ENCODE peak calls at places on chromosomes 12 and 14, in ten cellular contexts. X is nephron progenitor cell; S is fibroblast of mammary gland; G is left cardiac atrium; W is NCI-H510A treated with DMSO at 0.1 percent for 48 hours; O is SW480; I is HFFc6; H is activated T-cell treated with anti-CD3 and anti-CD28 coated beads, Interleukin-2, amount 50 U/mL, for 4 hours; V is choroid plexus epithelial cell; C is T-cell. U is an unnamed sample.

GRCh38 chr12:75438052-75438754 is 42.4 kb upstream of the GLIPR1 start:
- DNase-seq in O (no peak), I (no peak), X (no peak), W (no peak), C (no peak), H (no peak), G (no peak), S (no peak), V (peak), U (no peak)

GRCh38 chr12:90504806-90505205 is 450.2 kb downstream of the CCER1 start:
- DNase-seq in V (no peak), X (no peak), W (no peak), I (no peak), C (no peak), O (no peak), S (no peak), G (no peak), H (no peak), U (no peak)

GRCh38 chr14:72186461-72187035 is 254.3 kb downstream of the RGS6 start:
- DNase-seq in W (no peak), I (no peak), S (no peak), O (no peak), H (no peak), G (no peak), C (no peak), V (no peak), X (no peak), U (no peak)

GRCh38 chr12:4910502-4911315 is 1.0 kb downstream of the KCNA1 start:
- DNase-seq in I (no peak), H (no peak), X (peak), V (no peak), W (no peak), G (no peak), C (peak), S (no peak), O (no peak), U (no peak)

GRCh38 chr12:71335668-71336257 is 103.8 kb upstream of the LGR5 start:
- DNase-seq in X (no peak), G (no peak), H (no peak), W (no peak), V (no peak), I (no peak), S (peak), C (no peak), O (no peak), U (no peak)

GRCh38 chr12:46406352-46407027 is 33.9 kb upstream of the SLC38A2 start:
- DNase-seq in V (peak), I (no peak), X (no peak), C (no peak), G (no peak), W (no peak), O (no peak), H (no peak), S (no peak), U (no peak)

GRCh38 chr14:50839048-50839447 is 8.1 kb upstream of the NIN start:
- DNase-seq in G (no peak), V (no peak), S (no peak), O (peak), X (no peak), H (no peak), I (no peak), C (no peak), W (no peak), U (no peak)

GRCh38 chr12:49946497-49946896 is 4.0 kb upstream of the AQP2 start:
- DNase-seq in G (no peak), H (no peak), C (no peak), O (no peak), W (no peak), V (no peak), I (no peak), S (no peak), X (no peak), U (no peak)

GRCh38 chr14:58517592-58517991 is 90.1 kb downstream of the KIAA0586 start:
- DNase-seq in I (no peak), V (no peak), X (no peak), G (no peak), O (no peak), S (no peak), H (no peak), C (no peak), W (no peak), U (no peak)

GRCh38 chr14:94612174-94612573 is at the start of gene SERPINA3:
- DNase-seq in G (no peak), W (no peak), O (no peak), H (no peak), C (no peak), I (no peak), S (peak), V (peak), X (no peak), U (no peak)

GRCh38 chr12:65868133-65868705 is 43.9 kb downstream of the HMGA2 start:
- DNase-seq in C (no peak), O (no peak), X (no peak), W (no peak), H (no peak), G (no peak), V (peak), S (peak), I (peak), U (no peak)

GRCh38 chr12:66367015-66367667 is 64.8 kb downstream of the HELB start:
- DNase-seq in C (no peak), V (no peak), I (no peak), G (no peak), S (no peak), H (no peak), X (no peak), W (no peak), O (no peak), U (no peak)

GRCh38 chr12:97425802-97426484 is 36.7 kb upstream of the RMST start:
- DNase-seq in V (no peak), X (no peak), I (no peak), G (no peak), S (no peak), H (no peak), O (no peak), W (no peak), C (no peak), U (no peak)

GRCh38 chr12:2752676-2753371 is 41.9 kb upstream of the FKBP4 start:
- DNase-seq in S (peak), G (peak), V (peak), W (no peak), H (peak), C (peak), O (peak), X (peak), I (peak), U (peak)

GRCh38 chr12:132439333-132439904 is 50.5 kb upstream of the FBRSL1 start:
- DNase-seq in W (no peak), I (no peak), O (no peak), X (no peak), S (no peak), V (no peak), C (peak), G (no peak), H (no peak), U (no peak)

GRCh38 chr12:88444481-88444880 is 135.8 kb downstream of the KITLG start:
- DNase-seq in O (no peak), V (no peak), C (no peak), W (no peak), I (no peak), S (no peak), H (no peak), X (no peak), G (no peak), U (no peak)

GRCh38 chr14:55701638-55702037 is 121.6 kb downstream of the KTN1 start:
- DNase-seq in C (no peak), I (peak), W (no peak), S (peak), V (no peak), X (no peak), G (no peak), O (no peak), H (no peak), U (no peak)

GRCh38 chr14:94001501-94002396 is 4.6 kb downstream of the CCDC197 start:
- DNase-seq in O (peak), I (peak), H (peak), C (peak), S (peak), W (peak), V (peak), X (peak), G (peak), U (peak)

GRCh38 chr12:87866602-87867292 is 162.5 kb downstream of the C12orf50 start:
- DNase-seq in G (no peak), H (no peak), S (peak), X (no peak), V (peak), I (no peak), O (peak), W (no peak), C (no peak), U (no peak)

GRCh38 chr14:65333926-65334687 is 78.4 kb upstream of the FUT8 start:
- DNase-seq in W (no peak), S (peak), V (peak), I (peak), H (no peak), X (peak), G (no peak), O (no peak), C (no peak), U (no peak)

GRCh38 chr12:52528641-52529143 is 8.5 kb upstream of the KRT5 start:
- DNase-seq in H (no peak), X (no peak), I (no peak), G (no peak), O (no peak), C (no peak), W (no peak), V (no peak), S (no peak), U (no peak)

GRCh38 chr12:115507951-115508722 is 769.4 kb downstream of the MED13L start:
- DNase-seq in W (no peak), C (no peak), H (no peak), S (no peak), X (no peak), I (no peak), G (peak), V (no peak), O (peak), U (no peak)

GRCh38 chr12:124747426-124748161 is 116.1 kb downstream of the SCARB1 start:
- DNase-seq in G (no peak), X (no peak), I (peak), C (no peak), O (peak), V (peak), W (no peak), H (no peak), S (peak), U (peak)

GRCh38 chr12:127503221-127503620 is 763.7 kb upstream of the TMEM132C start:
- DNase-seq in S (no peak), C (no peak), W (no peak), G (no peak), V (no peak), X (no peak), I (no peak), H (no peak), O (no peak), U (no peak)

GRCh38 chr12:124863409-124864325 is at the start of gene SCARB1:
- DNase-seq in H (peak), S (peak), G (peak), X (peak), V (peak), W (peak), O (peak), I (peak), C (peak), U (peak)

GRCh38 chr14:74739293-74740030 is 23.7 kb upstream of the YLPM1 start:
- DNase-seq in W (no peak), S (peak), V (no peak), O (no peak), H (no peak), X (no peak), I (no peak), G (no peak), C (no peak), U (no peak)

GRCh38 chr12:96350982-96351381 is 49.3 kb downstream of the CDK17 start:
- DNase-seq in H (no peak), W (no peak), S (no peak), I (no peak), V (no peak), C (no peak), X (no peak), G (no peak), O (no peak), U (no peak)

GRCh38 chr12:54259194-54260011 is 20.5 kb downstream of the CBX5 start:
- DNase-seq in S (peak), X (peak), O (peak), V (peak), H (peak), G (peak), W (peak), I (peak), C (peak), U (peak)

GRCh38 chr12:79983969-79984629 is 49.2 kb upstream of the PPP1R12A start:
- DNase-seq in S (peak), I (peak), C (no peak), O (no peak), H (no peak), X (no peak), W (no peak), G (no peak), V (peak), U (peak)

GRCh38 chr12:114254172-114254571 is 151.8 kb downstream of the TBX5 start:
- DNase-seq in C (no peak), G (no peak), I (no peak), H (no peak), X (no peak), W (no peak), O (no peak), V (no peak), S (no peak), U (no peak)